ENCODE peak calls at places on chromosomes 4 and X, in eight cellular contexts. One of them, this sample, is unnamed.
A peak's percentile ranks its signal among the peaks of the same experiment; 100 is the strongest.

GRCh38 chr4:169583563-169583962 is 28.8 kb downstream of the NEK1 start:
- DNase-seq in EL: peak; percentile 5
- DNase-seq in germinal center: no peak
- DNase-seq in LoVo: no peak
- DNase-seq in H9: no peak
- DNase-seq in endothelial cell: no peak
- DNase-seq in fibroblast of pulmonary artery: peak; percentile 56
- DNase-seq in RPMI8226: no peak
- DNase-seq in this sample: peak; percentile 60

GRCh38 chr4:17173300-17173699 is 274.9 kb upstream of the LDB2 start:
- DNase-seq in EL: peak; percentile 7
- DNase-seq in germinal center: no peak
- DNase-seq in LoVo: no peak
- DNase-seq in H9: peak; percentile 65
- DNase-seq in endothelial cell: peak; percentile 16
- DNase-seq in fibroblast of pulmonary artery: no peak
- DNase-seq in RPMI8226: peak; percentile 4
- DNase-seq in this sample: no peak

GRCh38 chr4:127686656-127687055 is 43.5 kb upstream of the SLC25A31 start:
- DNase-seq in EL: peak; percentile 66
- DNase-seq in germinal center: no peak
- DNase-seq in LoVo: peak; percentile 22
- DNase-seq in H9: no peak
- DNase-seq in endothelial cell: no peak
- DNase-seq in fibroblast of pulmonary artery: peak; percentile 31
- DNase-seq in RPMI8226: no peak
- DNase-seq in this sample: no peak

GRCh38 chr4:7134737-7135388 is 57.5 kb upstream of the SORCS2 start:
- DNase-seq in EL: peak; percentile 85
- DNase-seq in germinal center: no peak
- DNase-seq in LoVo: no peak
- DNase-seq in H9: no peak
- DNase-seq in endothelial cell: no peak
- DNase-seq in fibroblast of pulmonary artery: peak; percentile 79
- DNase-seq in RPMI8226: peak; percentile 41
- DNase-seq in this sample: no peak

GRCh38 chrX:39936886-39937770 is 160.6 kb downstream of the BCOR start:
- DNase-seq in EL: no peak
- DNase-seq in germinal center: no peak
- DNase-seq in LoVo: no peak
- DNase-seq in H9: no peak
- DNase-seq in endothelial cell: no peak
- DNase-seq in fibroblast of pulmonary artery: no peak
- DNase-seq in RPMI8226: peak; percentile 29
- DNase-seq in this sample: no peak

GRCh38 chrX:133670394-133670793 is 255.1 kb upstream of the GPC4 start:
- DNase-seq in EL: peak; percentile 1
- DNase-seq in germinal center: peak; percentile 13
- DNase-seq in LoVo: peak; percentile 21
- DNase-seq in H9: no peak
- DNase-seq in endothelial cell: peak; percentile 11
- DNase-seq in fibroblast of pulmonary artery: peak; percentile 64
- DNase-seq in RPMI8226: peak; percentile 25
- DNase-seq in this sample: peak; percentile 26

GRCh38 chr4:111806331-111806730 is 338.9 kb upstream of the FAM241A start:
- DNase-seq in EL: no peak
- DNase-seq in germinal center: no peak
- DNase-seq in LoVo: peak; percentile 16
- DNase-seq in H9: peak; percentile 64
- DNase-seq in endothelial cell: peak; percentile 58
- DNase-seq in fibroblast of pulmonary artery: no peak
- DNase-seq in RPMI8226: no peak
- DNase-seq in this sample: peak; percentile 8

GRCh38 chrX:72568406-72569092 is 4.1 kb downstream of the HDAC8 start:
- DNase-seq in EL: no peak
- DNase-seq in germinal center: no peak
- DNase-seq in LoVo: no peak
- DNase-seq in H9: no peak
- DNase-seq in endothelial cell: no peak
- DNase-seq in fibroblast of pulmonary artery: peak; percentile 62
- DNase-seq in RPMI8226: no peak
- DNase-seq in this sample: peak; percentile 78

GRCh38 chr4:139986108-139986507 is 167.9 kb downstream of the MAML3 start:
- DNase-seq in EL: no peak
- DNase-seq in germinal center: no peak
- DNase-seq in LoVo: no peak
- DNase-seq in H9: no peak
- DNase-seq in endothelial cell: no peak
- DNase-seq in fibroblast of pulmonary artery: no peak
- DNase-seq in RPMI8226: no peak
- DNase-seq in this sample: no peak

GRCh38 chr4:1997712-1998111 is 11.1 kb downstream of the NELFA start:
- DNase-seq in EL: no peak
- DNase-seq in germinal center: no peak
- DNase-seq in LoVo: no peak
- DNase-seq in H9: no peak
- DNase-seq in endothelial cell: no peak
- DNase-seq in fibroblast of pulmonary artery: no peak
- DNase-seq in RPMI8226: no peak
- DNase-seq in this sample: no peak

GRCh38 chrX:131725001-131725654 is 181.3 kb downstream of the OR13H1 start:
- DNase-seq in EL: no peak
- DNase-seq in germinal center: no peak
- DNase-seq in LoVo: no peak
- DNase-seq in H9: no peak
- DNase-seq in endothelial cell: no peak
- DNase-seq in fibroblast of pulmonary artery: no peak
- DNase-seq in RPMI8226: peak; percentile 72
- DNase-seq in this sample: no peak